ENCODE peak calls at places on chromosomes 16 and 17, in four cellular contexts. R is GM19239, C is bronchial epithelial cell, G is HAP-1. Y is an unnamed sample.

GRCh38 chr16:85472514-85472913 is 140.6 kb upstream of the GSE1 start:
- DNase-seq in R (no peak), C (no peak), G (no peak), Y (no peak)

GRCh38 chr17:1752425-1752941 is 9.4 kb upstream of the SERPINF1 start:
- DNase-seq in R (no peak), C (peak), G (no peak), Y (no peak)

GRCh38 chr16:2485811-2486507 is 11.0 kb downstream of the TBC1D24 start:
- DNase-seq in R (no peak), C (no peak), G (no peak), Y (no peak)

GRCh38 chr16:83247767-83248372 is 559.9 kb upstream of the HSBP1 start:
- DNase-seq in R (no peak), C (no peak), G (no peak), Y (no peak)

GRCh38 chr16:70162041-70162451 is 11.5 kb upstream of the CLEC18C start:
- DNase-seq in R (no peak), C (peak), G (no peak), Y (no peak)

GRCh38 chr16:20906225-20906870 is 5.8 kb downstream of the LYRM1 start:
- DNase-seq in R (no peak), C (peak), G (no peak), Y (peak)

GRCh38 chr17:74230896-74231295 is 17.5 kb downstream of the TTYH2 start:
- DNase-seq in R (no peak), C (no peak), G (no peak), Y (no peak)

GRCh38 chr17:82974136-82974952 is 105.1 kb upstream of the METRNL start:
- DNase-seq in R (no peak), C (no peak), G (no peak), Y (no peak)

GRCh38 chr17:29444589-29444988 is 54.4 kb downstream of the TAOK1 start:
- DNase-seq in R (no peak), C (peak), G (no peak), Y (no peak)

GRCh38 chr17:41864837-41865595 is at the start of gene KLHL11:
- DNase-seq in R (peak), C (peak), G (peak), Y (peak)

GRCh38 chr17:9792181-9792840 is 919 bp upstream of the DHRS7C start:
- DNase-seq in R (no peak), C (peak), G (no peak), Y (no peak)

GRCh38 chr16:70804153-70804728 is 3.3 kb upstream of the VAC14 start:
- DNase-seq in R (no peak), C (peak), G (no peak), Y (no peak)

GRCh38 chr17:29155235-29155965 is 24.8 kb downstream of the MYO18A start:
- DNase-seq in R (no peak), C (peak), G (no peak), Y (no peak)

GRCh38 chr17:32099686-32100085 is 42.6 kb upstream of the RHOT1 start:
- DNase-seq in R (no peak), C (no peak), G (no peak), Y (no peak)

GRCh38 chr16:2513405-2514332 is at the start of gene ATP6V0C:
- DNase-seq in R (peak), C (peak), G (peak), Y (peak)

GRCh38 chr17:71334041-71334781 is 786.6 kb upstream of the SOX9 start:
- DNase-seq in R (no peak), C (no peak), G (no peak), Y (no peak)

GRCh38 chr16:83669456-83669855 is 138.3 kb upstream of the HSBP1 start:
- DNase-seq in R (no peak), C (no peak), G (no peak), Y (no peak)

GRCh38 chr17:58330997-58331814 is 2.6 kb upstream of the TSPOAP1 start:
- DNase-seq in R (no peak), C (no peak), G (no peak), Y (no peak)

GRCh38 chr16:245105-245504 is 10.5 kb downstream of the FAM234A start:
- DNase-seq in R (no peak), C (no peak), G (no peak), Y (no peak)

GRCh38 chr16:4908854-4909401 is 28.0 kb downstream of the PPL start:
- DNase-seq in R (no peak), C (no peak), G (no peak), Y (no peak)

GRCh38 chr16:59690216-59690615 is 956.1 kb upstream of the GOT2 start:
- DNase-seq in R (no peak), C (no peak), G (no peak), Y (no peak)

GRCh38 chr17:69581061-69581955 is 166.8 kb downstream of the MAP2K6 start:
- DNase-seq in R (peak), C (no peak), G (no peak), Y (no peak)

GRCh38 chr17:18191967-18192366 is 8.3 kb downstream of the ALKBH5 start:
- DNase-seq in R (no peak), C (no peak), G (no peak), Y (no peak)

GRCh38 chr16:1933097-1933661 is 9.8 kb downstream of the MSRB1 start:
- DNase-seq in R (no peak), C (no peak), G (no peak), Y (no peak)

GRCh38 chr16:79018952-79019506 is 581.5 kb downstream of the MAF start:
- DNase-seq in R (no peak), C (no peak), G (no peak), Y (no peak)

GRCh38 chr17:28710948-28711722 is 553 bp downstream of the PROCA1 start:
- DNase-seq in R (peak), C (peak), G (peak), Y (peak)

GRCh38 chr17:34665150-34665802 is 85.9 kb downstream of the TMEM132E start:
- DNase-seq in R (no peak), C (no peak), G (no peak), Y (no peak)

GRCh38 chr17:55480907-55481306 is 30.3 kb downstream of the SMIM36 start:
- DNase-seq in R (no peak), C (no peak), G (no peak), Y (no peak)

GRCh38 chr16:15777533-15778203 is 79.2 kb downstream of the MYH11 start:
- DNase-seq in R (no peak), C (peak), G (peak), Y (no peak)

GRCh38 chr17:60087882-60088669 is 9.4 kb upstream of the HEATR6 start:
- DNase-seq in R (no peak), C (peak), G (no peak), Y (no peak)

GRCh38 chr17:49694847-49695697 is 12.7 kb downstream of the SLC35B1 start:
- DNase-seq in R (peak), C (no peak), G (no peak), Y (no peak)

GRCh38 chr17:57455063-57455914 is 199.0 kb downstream of the MSI2 start:
- DNase-seq in R (peak), C (no peak), G (no peak), Y (no peak)

GRCh38 chr16:57998484-57998883 is 2.0 kb downstream of the ZNF319 start:
- DNase-seq in R (no peak), C (peak), G (no peak), Y (no peak)

GRCh38 chr17:27442702-27443101 is 13.5 kb upstream of the KSR1 start:
- DNase-seq in R (no peak), C (no peak), G (no peak), Y (no peak)

GRCh38 chr17:19707728-19708221 is 8.6 kb downstream of the SLC47A2 start:
- DNase-seq in R (no peak), C (no peak), G (no peak), Y (no peak)

GRCh38 chr17:17435323-17435722 is 41.5 kb upstream of the MED9 start:
- DNase-seq in R (no peak), C (peak), G (no peak), Y (no peak)

GRCh38 chr16:4214215-4214621 is 27.7 kb downstream of the SRL start:
- DNase-seq in R (no peak), C (peak), G (no peak), Y (peak)

GRCh38 chr17:7558544-7559306 is at the start of gene TNFSF13:
- DNase-seq in R (no peak), C (no peak), G (no peak), Y (no peak)

GRCh38 chr17:45172541-45173286 is 11.0 kb downstream of the HEXIM2 start:
- DNase-seq in R (peak), C (peak), G (no peak), Y (peak)

Y was measured in ascending aorta.